ENCODE peak calls at places on chromosomes 3 and 15, in five cellular contexts. M is colonic mucosa, O is stomach, H is RWPE1, Q is breast epithelium. U is an unnamed sample.

GRCh38 chr3:152309535-152310317 is 41.0 kb downstream of the MBNL1 start:
- DNase-seq in M (no peak), O (no peak), H (no peak), Q (no peak), U (no peak)

GRCh38 chr3:23888617-23889228 is 28.1 kb downstream of the NKIRAS1 start:
- DNase-seq in M (no peak), O (no peak), H (peak; percentile 8), Q (no peak), U (no peak)

GRCh38 chr3:13663781-13664535 is 115.0 kb downstream of the FBLN2 start:
- DNase-seq in M (no peak), O (no peak), H (no peak), Q (no peak), U (no peak)

GRCh38 chr3:71784914-71785593 is at the start of gene PROK2:
- DNase-seq in M (no peak), O (no peak), H (peak; percentile 3), Q (no peak), U (no peak)

GRCh38 chr15:25776071-25776740 is 86.9 kb downstream of the ATP10A start:
- DNase-seq in M (peak; percentile 16), O (no peak), H (no peak), Q (no peak), U (no peak)

GRCh38 chr15:89399390-89400120 is 64.9 kb upstream of the POLG start:
- DNase-seq in M (peak; percentile 27), O (no peak), H (peak; percentile 57), Q (no peak), U (no peak)

GRCh38 chr15:90463381-90463780 is 66.3 kb upstream of the CRTC3 start:
- DNase-seq in M (no peak), O (no peak), H (no peak), Q (no peak), U (no peak)

GRCh38 chr3:7876741-7877297 is 624.8 kb upstream of the LMCD1 start:
- DNase-seq in M (no peak), O (no peak), H (no peak), Q (no peak), U (peak; percentile 19)

GRCh38 chr3:108004647-108005046 is 86.2 kb downstream of the CD47 start:
- DNase-seq in M (no peak), O (no peak), H (no peak), Q (no peak), U (no peak)

GRCh38 chr3:141441381-141442365 is 45.2 kb upstream of the RASA2 start:
- DNase-seq in M (peak; percentile 83), O (peak; percentile 51), H (peak; percentile 90), Q (peak; percentile 71), U (peak; percentile 58)

GRCh38 chr3:168071535-168071934 is 24.2 kb downstream of the GOLIM4 start:
- DNase-seq in M (no peak), O (no peak), H (peak; percentile 78), Q (no peak), U (no peak)

GRCh38 chr15:25368855-25369254 is 70.0 kb downstream of the UBE3A start:
- DNase-seq in M (no peak), O (no peak), H (no peak), Q (no peak), U (no peak)

GRCh38 chr3:72041531-72041930 is 256.6 kb upstream of the PROK2 start:
- DNase-seq in M (no peak), O (no peak), H (no peak), Q (no peak), U (no peak)

GRCh38 chr3:96813820-96814580 is 394 bp upstream of the EPHA6 start:
- DNase-seq in M (peak; percentile 38), O (peak; percentile 35), H (peak; percentile 33), Q (peak; percentile 54), U (no peak)

GRCh38 chr15:32687556-32687955 is 30.2 kb upstream of the GREM1 start:
- DNase-seq in M (no peak), O (no peak), H (peak; percentile 67), Q (no peak), U (no peak)

GRCh38 chr3:179729086-179729485 is 76.2 kb downstream of the USP13 start:
- DNase-seq in M (no peak), O (no peak), H (no peak), Q (no peak), U (no peak)

GRCh38 chr3:2579206-2579605 is 480.5 kb downstream of the CNTN4 start:
- DNase-seq in M (peak; percentile 27), O (no peak), H (no peak), Q (no peak), U (no peak)

GRCh38 chr15:68405426-68406250 is 26.3 kb downstream of the ITGA11 start:
- DNase-seq in M (peak; percentile 2), O (no peak), H (no peak), Q (no peak), U (no peak)

GRCh38 chr3:195365371-195365770 is 77.4 kb downstream of the ACAP2 start:
- DNase-seq in M (no peak), O (no peak), H (no peak), Q (no peak), U (no peak)

GRCh38 chr15:55846108-55846707 is 103.3 kb upstream of the PRTG start:
- DNase-seq in M (peak; percentile 72), O (no peak), H (peak; percentile 59), Q (no peak), U (no peak)

GRCh38 chr15:98874773-98875172 is 132.8 kb downstream of the PGPEP1L start:
- DNase-seq in M (no peak), O (no peak), H (no peak), Q (no peak), U (no peak)

GRCh38 chr3:16658933-16659793 is 53.9 kb upstream of the DAZL start:
- DNase-seq in M (no peak), O (no peak), H (no peak), Q (no peak), U (no peak)

GRCh38 chr15:39273805-39274411 is 307.0 kb upstream of the THBS1 start:
- DNase-seq in M (peak; percentile 45), O (peak; percentile 84), H (no peak), Q (no peak), U (no peak)

GRCh38 chr15:64285871-64286270 is 70.1 kb downstream of the CSNK1G1 start:
- DNase-seq in M (no peak), O (no peak), H (no peak), Q (no peak), U (no peak)

GRCh38 chr15:59268199-59268979 is 61.7 kb downstream of the LDHAL6B start:
- DNase-seq in M (no peak), O (no peak), H (peak; percentile 46), Q (no peak), U (no peak)

GRCh38 chr15:95669146-95669922 is 661.2 kb upstream of the NR2F2 start:
- DNase-seq in M (no peak), O (no peak), H (no peak), Q (no peak), U (no peak)

GRCh38 chr15:90419738-90420487 is 31.9 kb downstream of the IQGAP1 start:
- DNase-seq in M (no peak), O (no peak), H (peak; percentile 85), Q (no peak), U (no peak)

GRCh38 chr3:70614111-70614510 is 301.7 kb upstream of the MDFIC2 start:
- DNase-seq in M (no peak), O (no peak), H (no peak), Q (no peak), U (no peak)

GRCh38 chr15:78265752-78266224 is 1.4 kb downstream of the DNAJA4 start:
- DNase-seq in M (no peak), O (no peak), H (peak; percentile 57), Q (no peak), U (no peak)

GRCh38 chr3:23666818-23667217 is 138.9 kb upstream of the UBE2E1 start:
- DNase-seq in M (no peak), O (no peak), H (no peak), Q (no peak), U (no peak)

GRCh38 chr15:78282324-78282723 is 17.1 kb downstream of the SKIC8 start:
- DNase-seq in M (no peak), O (no peak), H (no peak), Q (no peak), U (no peak)

GRCh38 chr3:169420429-169420828 is 243.1 kb downstream of the MECOM start:
- DNase-seq in M (no peak), O (no peak), H (peak; percentile 8), Q (no peak), U (no peak)

GRCh38 chr15:60152386-60152785 is 148.3 kb downstream of the FOXB1 start:
- DNase-seq in M (no peak), O (no peak), H (no peak), Q (no peak), U (no peak)

GRCh38 chr3:184812845-184813157 is 835 bp downstream of the VPS8 start:
- DNase-seq in M (no peak), O (no peak), H (no peak), Q (no peak), U (no peak)

DNA sequence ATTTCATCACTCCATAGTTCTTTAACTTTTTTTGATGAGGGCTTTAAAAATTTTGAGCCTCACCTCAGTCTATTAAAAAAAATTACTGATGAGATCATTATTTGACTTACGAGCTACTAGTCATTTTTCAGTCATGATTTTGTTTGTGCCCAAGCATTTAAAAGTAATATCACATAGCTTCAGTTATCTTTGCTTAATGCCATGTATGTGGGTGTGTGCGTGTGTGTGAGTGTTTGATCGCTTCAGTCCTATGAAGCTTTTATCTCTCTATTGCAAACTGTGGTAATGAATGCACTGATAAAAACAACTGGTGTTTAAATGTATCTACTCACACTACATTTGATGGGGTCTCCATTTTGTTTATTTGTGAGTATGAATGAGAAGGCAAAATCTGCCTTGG is 49.8 kb downstream of the RSRC1 start:
- DNase-seq in M (no peak), O (no peak), H (no peak), Q (no peak), U (no peak)
- H3K27ac ChIP-seq in M (no peak overlapping the region), O (no peak overlapping the region), H (no peak overlapping the region), Q (no peak overlapping the region), U (no peak overlapping the region)

GRCh38 chr3:11643212-11644087 is at the start of gene VGLL4:
- DNase-seq in M (peak; percentile 92), O (peak; percentile 87), H (peak; percentile 66), Q (peak; percentile 79), U (peak; percentile 59)
- TF ChIP-seq CTCF in M (no peak), O (no peak), H (peak; percentile 9), Q (peak; percentile 17), U (no peak)

DNA sequence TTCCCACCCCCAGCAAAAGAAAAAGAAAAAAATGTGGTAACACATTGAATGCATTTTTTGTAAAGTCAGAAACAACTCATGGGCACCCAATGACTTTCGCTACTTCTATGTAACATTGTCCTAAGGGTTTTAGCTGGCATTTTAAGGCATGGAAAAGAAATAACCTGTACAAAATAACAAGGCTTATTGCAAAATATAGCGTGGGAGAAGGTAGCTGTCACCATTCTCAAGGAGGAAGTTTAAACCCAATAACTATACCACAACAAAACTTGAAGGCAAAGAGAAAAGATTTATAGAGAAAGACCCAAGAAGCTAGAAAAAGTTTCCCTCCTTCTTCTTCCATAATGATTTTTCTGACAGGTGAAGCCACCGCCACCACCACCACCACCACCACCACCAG is 55.7 kb upstream of the ACP3 start:
- DNase-seq in M (no peak), O (no peak), H (no peak), Q (no peak), U (no peak)
- H3K27ac ChIP-seq in M (no peak overlapping the region), O (no peak overlapping the region), H (no peak overlapping the region), Q (no peak overlapping the region), U (no peak overlapping the region)

DNA sequence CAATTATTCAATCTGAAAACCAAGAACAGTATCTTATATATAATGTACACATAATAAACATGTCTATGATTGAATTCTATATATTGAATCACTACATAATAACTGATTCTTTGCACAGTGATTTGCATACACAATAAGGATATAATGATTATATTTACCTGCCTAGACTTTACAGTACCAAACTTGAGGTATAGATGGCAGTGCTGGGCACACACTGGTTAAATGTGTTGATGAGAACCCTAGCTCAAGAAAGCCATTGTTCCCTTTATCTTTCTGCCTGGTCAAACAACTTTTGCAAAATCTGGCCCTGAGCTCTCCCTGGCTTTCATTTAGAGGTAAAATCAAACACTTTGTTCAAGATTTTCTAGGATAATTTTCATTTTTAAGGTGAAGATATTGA is 697.7 kb downstream of the TUSC7 start:
- DNase-seq in M (no peak), O (no peak), H (peak; percentile 5), Q (no peak), U (no peak)
- TF ChIP-seq CTCF in M (peak; percentile 32), O (no peak), H (no peak), Q (no peak), U (no peak)

U was measured in CD4-positive, alpha-beta T cell.